ENCODE peak calls at places on chromosomes 1 and 21, in seven cellular contexts. A is mucosa of descending colon; Q is heart left ventricle; Z is mammary epithelial cell; T is lower lobe of right lung; F is effector memory CD4-positive, alpha-beta T cell; U is fibroblast of lung. W is an unnamed sample. For H3K4me1, the result is how much of the 10 kb centered on the place peaks cover.

GRCh38 chr1:184497962-184498723 is 111.3 kb downstream of the C1orf21 start:
- DNase-seq in U (no peak), F (no peak), T (no peak), Q (no peak), Z (no peak), A (no peak), W (peak)

GRCh38 chr1:6116137-6116536 is 64.0 kb downstream of the CHD5 start:
- DNase-seq in F (no peak), Z (peak), T (no peak), U (peak), Q (no peak), A (no peak), W (no peak)

GRCh38 chr1:4367230-4367629 is 287.2 kb upstream of the AJAP1 start:
- DNase-seq in Q (no peak), T (no peak), U (no peak), A (no peak), Z (no peak), F (no peak), W (no peak)

GRCh38 chr1:89781494-89782126 is 39.2 kb upstream of the LRRC8D start:
- DNase-seq in A (no peak), U (no peak), F (peak), Z (no peak), T (no peak), Q (no peak), W (no peak)

GRCh38 chr1:60982539-60982938 is 99.8 kb upstream of the NFIA start:
- DNase-seq in Z (no peak), T (no peak), Q (no peak), A (no peak), U (no peak), F (no peak), W (no peak)

GRCh38 chr21:44934797-44935532 is 4.9 kb upstream of the SLX9 start:
- DNase-seq in A (no peak), Q (no peak), T (peak), Z (no peak), F (no peak), U (no peak), W (no peak)

GRCh38 chr1:56397811-56398231 is 181.5 kb downstream of the PLPP3 start:
- DNase-seq in U (peak), Z (no peak), A (no peak), T (no peak), Q (no peak), F (no peak), W (no peak)

GRCh38 chr1:232644209-232644608 is 14.3 kb upstream of the SIPA1L2 start:
- DNase-seq in U (no peak), A (no peak), Z (no peak), Q (no peak), F (no peak), T (no peak), W (no peak)

GRCh38 chr1:40479156-40479555 is 2.1 kb downstream of the ZFP69 start:
- DNase-seq in F (no peak), T (no peak), A (no peak), Z (no peak), U (no peak), Q (no peak), W (no peak)

DNA sequence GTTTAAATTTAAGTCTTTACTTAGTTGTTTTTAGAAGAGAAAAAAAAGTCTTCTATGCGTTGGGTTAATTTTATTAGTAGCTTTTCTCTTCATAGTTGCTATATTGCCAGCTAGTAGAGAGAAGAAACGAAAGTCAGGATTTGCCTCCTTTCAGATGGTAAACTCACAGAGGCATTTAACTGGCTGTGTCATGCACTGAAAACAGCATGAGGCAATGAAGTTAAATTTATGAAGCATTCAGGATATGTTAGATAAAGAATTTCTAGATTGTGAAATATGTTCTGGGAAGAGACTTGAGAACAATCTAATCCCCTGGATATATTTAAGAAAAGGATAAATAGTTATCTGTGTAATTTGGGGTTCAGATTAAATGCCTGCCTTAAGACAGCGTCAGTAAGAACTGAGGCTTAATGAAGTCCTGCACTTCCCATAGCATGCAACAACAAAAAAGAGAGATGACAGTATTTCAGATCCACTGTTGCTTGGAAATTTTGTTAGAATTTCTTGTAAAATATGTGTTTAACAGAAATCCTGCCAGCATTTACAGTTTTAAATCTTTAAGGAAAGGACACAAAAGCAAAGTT is 1.7 kb downstream of the ANGPTL1 start:
- DNase-seq in A (no peak), T (no peak), Q (no peak), U (peak), Z (no peak), F (no peak), W (no peak)
- H3K4me3 ChIP-seq in A (no peak), T (peak), Q (peak), U (peak), Z (no peak), F (no peak), W (no peak)

GRCh38 chr1:171803056-171803455 is 21.6 kb downstream of the METTL13 start:
- DNase-seq in Q (no peak), A (no peak), T (no peak), Z (no peak), F (no peak), U (peak), W (no peak)
- H3K4me1 ChIP-seq in Q (under half), A (under half), T (under half), Z (under half), F (under half), U (under half), W (under half)

DNA sequence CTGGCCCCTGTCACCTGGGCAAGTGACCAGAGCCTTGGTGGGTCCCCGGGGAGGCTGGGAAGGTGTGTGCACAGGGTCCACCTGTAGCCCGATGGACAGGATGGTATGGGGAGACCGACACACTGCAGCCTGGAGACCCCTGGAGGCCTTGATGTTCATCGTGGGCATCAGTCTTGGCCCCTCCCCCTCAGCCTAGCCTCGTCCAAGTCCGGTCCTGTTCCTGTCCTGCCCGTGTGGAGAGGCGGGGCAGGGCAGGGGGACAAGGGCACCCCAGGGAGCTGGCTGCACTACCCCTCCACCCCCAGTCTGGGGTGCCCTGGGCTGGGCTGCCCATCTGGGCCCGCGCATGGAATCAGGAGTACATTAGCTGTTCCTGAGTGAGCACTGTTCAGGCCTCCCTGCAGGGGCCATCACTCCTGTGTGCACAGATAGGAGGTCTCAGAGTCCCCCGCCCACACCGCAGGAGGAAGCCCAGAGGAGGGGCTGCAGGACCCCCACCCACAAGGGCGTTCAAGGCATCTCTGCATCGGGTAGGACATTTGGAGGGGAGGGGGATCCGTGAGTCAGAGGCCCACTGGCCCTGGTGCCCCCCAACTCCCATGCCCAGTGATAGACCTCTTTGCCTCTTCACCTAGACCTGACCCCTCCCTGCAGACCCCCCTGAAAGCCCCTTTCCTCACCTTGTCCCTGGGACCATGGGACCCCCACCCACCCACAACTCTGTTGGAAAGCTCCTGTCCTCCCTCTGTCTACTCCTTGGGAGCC is 63.2 kb downstream of the WNT9A start:
- DNase-seq in A (peak), Q (peak), F (no peak), Z (no peak), T (peak), U (no peak), W (peak)
- H3K4me3 ChIP-seq in A (no peak), Q (no peak), F (no peak), Z (no peak), T (no peak), U (no peak), W (no peak)

DNA sequence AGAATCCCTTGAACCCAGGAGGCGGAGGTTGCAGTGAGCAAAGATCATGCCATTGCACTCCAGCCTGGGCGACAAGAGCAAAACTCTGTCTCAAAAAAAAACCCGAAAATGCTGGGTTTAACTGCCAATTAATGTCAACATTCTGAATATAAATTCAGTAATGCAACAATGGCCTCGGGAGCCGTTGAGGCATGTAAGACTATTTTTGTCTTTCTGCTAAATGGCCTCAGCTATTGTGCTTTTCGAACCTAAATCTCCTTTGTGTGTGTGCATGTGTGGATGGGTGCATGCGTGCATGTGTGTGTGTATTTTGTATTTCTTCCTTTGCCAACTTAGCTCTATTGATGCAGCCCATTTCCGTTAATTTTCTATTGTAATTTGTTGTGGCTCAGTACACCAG is 31.6 kb downstream of the CLIC4 start:
- DNase-seq in F (no peak), T (no peak), Z (no peak), A (no peak), Q (no peak), U (no peak), W (no peak)
- H3K4me1 ChIP-seq in F (under half), T (under half), Z (under half), A (under half), Q (under half), U (under half), W (under half)

GRCh38 chr1:91398291-91398690 is 6.3 kb downstream of the HFM1 start:
- DNase-seq in Q (no peak), A (no peak), T (no peak), Z (no peak), U (no peak), F (no peak), W (no peak)

GRCh38 chr1:91397605-91398004 is 7.0 kb downstream of the HFM1 start:
- DNase-seq in U (no peak), Q (no peak), F (no peak), T (no peak), A (no peak), Z (no peak), W (no peak)

GRCh38 chr1:91400133-91400725 is 4.4 kb downstream of the HFM1 start:
- DNase-seq in U (peak), A (no peak), F (no peak), Q (no peak), Z (no peak), T (no peak), W (no peak)

GRCh38 chr1:91404151-91405012 is at the start of gene HFM1:
- DNase-seq in F (no peak), T (peak), A (peak), U (peak), Z (peak), Q (peak), W (peak)

DNA sequence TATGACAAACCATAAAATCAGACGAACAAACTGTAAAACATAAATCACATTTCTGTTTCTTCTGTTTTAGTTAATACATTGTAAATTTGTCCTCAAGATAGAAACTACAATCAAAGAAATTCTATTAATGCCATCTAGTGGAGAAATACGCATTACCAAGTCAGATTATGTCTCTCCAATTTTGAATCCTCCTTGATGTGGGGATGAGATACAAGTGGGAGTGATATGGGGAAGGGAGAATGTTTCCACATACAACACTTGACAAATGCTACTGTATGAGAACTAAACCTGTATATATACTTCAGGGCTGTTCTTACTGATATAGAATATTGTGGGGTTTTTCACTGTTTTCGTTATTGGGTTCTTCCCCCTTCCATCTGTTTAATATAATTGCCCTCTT is 2.6 kb downstream of the HFM1 start:
- DNase-seq in A (no peak), Q (no peak), F (no peak), T (no peak), U (peak), Z (peak), W (no peak)
- H3K4me3 ChIP-seq in A (no peak), Q (no peak), F (no peak), T (no peak), U (no peak), Z (no peak), W (no peak)